ENCODE peak calls at places on chromosomes 11 and 22, in four cellular contexts. L, T, Q and H are unnamed samples.

GRCh38 chr22:49208768-49209252 is 618.9 kb downstream of the BRD1 start:
- DNase-seq in Q (no peak), T (no peak), L (peak; percentile 1), H (no peak)

GRCh38 chr11:61587951-61588695 is 7.2 kb upstream of the SYT7 start:
- DNase-seq in Q (no peak), L (peak; percentile 72), T (peak; percentile 67), H (peak; percentile 82)

GRCh38 chr11:112042161-112042960 is 17.2 kb downstream of the DLAT start:
- DNase-seq in T (no peak), L (no peak), Q (no peak), H (no peak)

GRCh38 chr11:109486129-109486528 is 64.1 kb downstream of the C11orf87 start:
- DNase-seq in Q (no peak), T (no peak), L (no peak), H (no peak)

GRCh38 chr22:41256254-41256897 is 15.6 kb upstream of the CHADL start:
- DNase-seq in L (no peak), Q (no peak), T (no peak), H (no peak)

GRCh38 chr11:2377511-2378443 is 667 bp downstream of the CD81 start:
- DNase-seq in T (peak; percentile 46), Q (peak; percentile 72), L (peak; percentile 75), H (peak; percentile 83)

GRCh38 chr22:45451988-45452387 is 38.5 kb downstream of the RIBC2 start:
- DNase-seq in L (no peak), T (no peak), Q (no peak), H (no peak)

GRCh38 chr11:116981216-116981887 is 116.9 kb downstream of the SIK3 start:
- DNase-seq in L (no peak), T (no peak), Q (no peak), H (no peak)

GRCh38 chr11:126231725-126232459 is 20.3 kb downstream of the FAM118B start:
- DNase-seq in Q (no peak), T (no peak), L (no peak), H (no peak)

GRCh38 chr11:1392111-1392510 is 2.4 kb downstream of the BRSK2 start:
- DNase-seq in Q (no peak), L (no peak), T (no peak), H (no peak)

GRCh38 chr11:66331542-66332370 is 4.5 kb downstream of the RIN1 start:
- DNase-seq in T (no peak), Q (no peak), L (no peak), H (peak; percentile 55)

GRCh38 chr22:19174106-19175025 is 4.2 kb downstream of the SLC25A1 start:
- DNase-seq in Q (peak; percentile 68), L (no peak), T (no peak), H (peak; percentile 67)

GRCh38 chr11:100686476-100686875 is 612 bp upstream of the ARHGAP42 start:
- DNase-seq in T (no peak), L (no peak), Q (no peak), H (no peak)

GRCh38 chr11:2587132-2587930 is 112.5 kb downstream of the KCNQ1OT1 start:
- DNase-seq in Q (no peak), T (no peak), L (peak; percentile 13), H (peak; percentile 33)

GRCh38 chr11:61816736-61817455 is at the start of gene FADS1:
- DNase-seq in L (peak; percentile 90), T (peak; percentile 58), Q (peak; percentile 83), H (peak; percentile 98)

GRCh38 chr11:10029386-10030121 is 264.5 kb downstream of the SBF2 start:
- DNase-seq in Q (no peak), T (no peak), L (no peak), H (no peak)

GRCh38 chr11:17414317-17414737 is 25.9 kb upstream of the KCNJ11 start:
- DNase-seq in Q (no peak), T (no peak), L (no peak), H (peak; percentile 30)

GRCh38 chr11:2574553-2575535 is 125.0 kb downstream of the KCNQ1OT1 start:
- DNase-seq in Q (peak; percentile 8), L (no peak), T (no peak), H (peak; percentile 57)

GRCh38 chr11:12167098-12167999 is 57.0 kb downstream of the MICAL2 start:
- DNase-seq in T (no peak), L (no peak), Q (no peak), H (no peak)

GRCh38 chr11:1228183-1228821 is 5.4 kb downstream of the MUC5B start:
- DNase-seq in T (no peak), Q (no peak), L (no peak), H (peak; percentile 38)

DNA sequence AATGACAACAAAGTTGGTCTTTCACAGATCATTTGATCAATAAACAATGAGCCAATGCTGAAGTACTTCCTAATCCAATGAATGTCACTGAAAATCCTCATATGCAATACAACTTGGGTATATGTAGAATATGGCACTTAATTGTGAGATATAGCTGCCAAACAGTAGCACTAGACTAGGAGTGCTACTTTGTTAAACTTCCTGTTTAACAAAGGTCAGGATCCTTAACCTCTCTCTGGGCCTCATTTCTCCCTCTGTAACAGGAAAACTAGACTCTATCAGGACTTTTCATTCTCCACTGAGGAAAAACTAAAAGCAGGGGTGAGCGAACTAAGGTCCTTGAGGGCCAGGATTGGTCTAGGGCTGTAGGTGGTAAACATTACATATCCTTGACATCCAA is 56.1 kb downstream of the PITPNB start:
- DNase-seq in L (no peak), T (no peak), Q (no peak), H (no peak)
- H3K4me1 ChIP-seq in L (peaks cover 59% of the 10 kb centered on the region), T (peaks cover under 1% of the 10 kb centered on the region), Q (peaks cover 28% of the 10 kb centered on the region), H (peaks cover 9% of the 10 kb centered on the region)

GRCh38 chr22:26587991-26588613 is 1.8 kb downstream of the TPST2 start:
- DNase-seq in T (no peak), Q (no peak), L (no peak), H (no peak)

GRCh38 chr22:26585104-26585790 is 4.7 kb downstream of the TPST2 start:
- DNase-seq in L (peak; percentile 78), T (no peak), Q (no peak), H (peak; percentile 84)

GRCh38 chr22:26589367-26589844 is 526 bp downstream of the TPST2 start:
- DNase-seq in Q (no peak), L (peak; percentile 23), T (no peak), H (peak; percentile 79)

GRCh38 chr22:26588749-26589366 is 1.1 kb downstream of the TPST2 start:
- DNase-seq in Q (no peak), T (no peak), L (no peak), H (no peak)

GRCh38 chr22:26586556-26587325 is 3.2 kb downstream of the TPST2 start:
- DNase-seq in T (peak; percentile 53), Q (no peak), L (peak; percentile 25), H (no peak)
- H3K4me1 ChIP-seq in T (peaks cover 52% of the 10 kb centered on the region), Q (peaks cover 17% of the 10 kb centered on the region), L (peaks cover 65% of the 10 kb centered on the region), H (no peaks in the 10 kb centered on the region)

GRCh38 chr11:75200051-75200450 is 40.5 kb upstream of the TPBGL start:
- DNase-seq in L (peak; percentile 56), Q (no peak), T (no peak), H (no peak)

GRCh38 chr11:75199412-75199955 is 41.1 kb upstream of the TPBGL start:
- DNase-seq in Q (no peak), L (no peak), T (no peak), H (no peak)

GRCh38 chr11:75196426-75196825 is 44.1 kb upstream of the TPBGL start:
- DNase-seq in T (no peak), L (no peak), Q (no peak), H (no peak)

GRCh38 chr11:75197512-75198277 is 42.9 kb upstream of the TPBGL start:
- DNase-seq in Q (no peak), L (no peak), T (no peak), H (no peak)

DNA sequence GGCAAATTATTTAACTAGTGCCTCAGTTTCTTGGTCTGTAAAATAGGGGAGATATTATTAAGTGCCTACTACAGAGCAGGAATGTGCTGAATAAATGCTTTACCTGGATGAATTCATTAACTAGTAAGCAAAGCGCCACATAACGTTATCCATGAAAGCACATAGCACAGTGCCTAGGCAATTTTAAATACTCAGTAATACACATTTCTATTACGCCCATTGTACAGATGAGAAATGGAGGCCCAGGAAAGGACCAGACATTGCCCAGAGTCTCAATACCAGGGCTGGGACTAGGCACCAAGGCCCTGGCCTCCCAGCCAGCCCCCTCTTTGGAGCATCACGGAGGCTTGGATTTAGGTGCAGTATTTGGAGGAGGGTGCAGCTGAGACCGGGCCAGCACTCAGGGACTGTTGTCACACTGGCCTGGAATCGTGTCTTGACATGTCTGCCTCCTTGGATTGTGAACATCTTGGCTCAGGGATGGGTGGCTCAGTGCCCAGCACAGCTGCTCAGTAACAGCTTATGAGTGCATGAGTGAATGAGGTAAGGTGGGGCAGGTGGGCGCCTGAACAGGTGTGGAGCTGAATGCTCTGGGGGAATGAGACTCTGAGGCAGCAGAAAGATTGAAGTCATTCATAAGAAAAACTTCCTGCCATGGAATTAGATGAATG is 42.2 kb upstream of the TPBGL start:
- DNase-seq in T (no peak), Q (no peak), L (no peak), H (no peak)
- H3K4me1 ChIP-seq in T (no peaks in the 10 kb centered on the region), Q (peaks cover 8% of the 10 kb centered on the region), L (peaks cover 49% of the 10 kb centered on the region), H (no peaks in the 10 kb centered on the region)

GRCh38 chr22:22684605-22685561 is 40.5 kb downstream of the GGTLC2 start:
- DNase-seq in L (no peak), Q (no peak), T (no peak), H (no peak)
- H3K4me1 ChIP-seq in L (peaks cover 3% of the 10 kb centered on the region), Q (no peaks in the 10 kb centered on the region), T (no peaks in the 10 kb centered on the region), H (no peaks in the 10 kb centered on the region)

GRCh38 chr11:68694404-68695297 is 10.3 kb downstream of the GAL start:
- DNase-seq in L (no peak), T (no peak), Q (no peak), H (no peak)
- H3K4me1 ChIP-seq in L (no peaks in the 10 kb centered on the region), T (peaks cover 18% of the 10 kb centered on the region), Q (no peaks in the 10 kb centered on the region), H (no peaks in the 10 kb centered on the region)

GRCh38 chr11:114287154-114287553 is 9.0 kb upstream of the NNMT start:
- DNase-seq in Q (no peak), T (no peak), L (no peak), H (no peak)
- H3K4me1 ChIP-seq in Q (peaks cover 2% of the 10 kb centered on the region), T (no peaks in the 10 kb centered on the region), L (peaks cover 26% of the 10 kb centered on the region), H (peaks cover 6% of the 10 kb centered on the region)